ENCODE peak calls at places on chromosome 14, in four cellular contexts. J is GM23248, N is left ventricle myocardium inferior, C is H1. A is an unnamed sample. For H3K9me3, the result is how much of the 10 kb centered on the place peaks cover.

GRCh38 chr14:91059576-91060471 is 617 bp downstream of the RPS6KA5 start:
- DNase-seq in C (peak), N (no peak), J (peak), A (peak)

GRCh38 chr14:93688794-93689193 is 99.5 kb downstream of the PRIMA1 start:
- DNase-seq in J (no peak), C (no peak), N (no peak), A (no peak)

GRCh38 chr14:72924332-72924731 is 1.9 kb upstream of the DCAF4 start:
- DNase-seq in C (no peak), N (peak), J (no peak), A (no peak)

GRCh38 chr14:90409209-90409730 is 12.4 kb downstream of the CALM1 start:
- DNase-seq in N (peak), J (peak), C (no peak), A (peak)

GRCh38 chr14:81676879-81677278 is 143.2 kb upstream of the SEL1L start:
- DNase-seq in J (no peak), N (no peak), C (no peak), A (no peak)

GRCh38 chr14:21965042-21965441 is 291.4 kb upstream of the OR4E1 start:
- DNase-seq in N (no peak), J (no peak), C (no peak), A (no peak)

GRCh38 chr14:52703225-52703624 is 3.8 kb upstream of the PSMC6 start:
- DNase-seq in N (no peak), J (peak), C (no peak), A (peak)

GRCh38 chr14:100065161-100065871 is at the start of gene EVL:
- DNase-seq in C (no peak), J (no peak), N (peak), A (no peak)

GRCh38 chr14:21087294-21088091 is 11.0 kb downstream of the ZNF219 start:
- DNase-seq in N (no peak), C (no peak), J (peak), A (peak)

GRCh38 chr14:64467131-64467530 is 1.8 kb downstream of the AKAP5 start:
- DNase-seq in J (no peak), N (no peak), C (no peak), A (peak)

GRCh38 chr14:33342299-33342974 is 403.8 kb downstream of the NPAS3 start:
- DNase-seq in C (no peak), N (no peak), J (no peak), A (no peak)

GRCh38 chr14:101200008-101200649 is 296.6 kb upstream of the RTL1 start:
- DNase-seq in C (no peak), N (no peak), J (no peak), A (no peak)

GRCh38 chr14:104739026-104739425 is 13.9 kb upstream of the SIVA1 start:
- DNase-seq in C (no peak), N (no peak), J (no peak), A (no peak)

GRCh38 chr14:81164167-81164774 is 56.5 kb downstream of the GTF2A1 start:
- DNase-seq in N (no peak), C (peak), J (peak), A (peak)

GRCh38 chr14:50714452-50715073 is 46.5 kb upstream of the SAV1 start:
- DNase-seq in C (no peak), J (peak), N (no peak), A (peak)

GRCh38 chr14:44204061-44204815 is 302.8 kb downstream of the FSCB start:
- DNase-seq in J (no peak), N (no peak), C (no peak), A (no peak)

GRCh38 chr14:100726467-100726811 is 253 bp upstream of the DLK1 start:
- DNase-seq in N (no peak), J (no peak), C (no peak), A (no peak)

GRCh38 chr14:34075095-34075744 is 124.3 kb upstream of the EGLN3 start:
- DNase-seq in C (no peak), N (no peak), J (no peak), A (no peak)

GRCh38 chr14:104715416-104715815 is 8.6 kb upstream of the ADSS1 start:
- DNase-seq in N (no peak), C (no peak), J (no peak), A (no peak)

GRCh38 chr14:56118611-56119181 is 485 bp downstream of the PELI2 start:
- DNase-seq in C (no peak), N (peak), J (peak), A (peak)

GRCh38 chr14:63492391-63492790 is 50.8 kb downstream of the PPP2R5E start:
- DNase-seq in C (no peak), J (peak), N (no peak), A (peak)

GRCh38 chr14:52033131-52033642 is 35.7 kb downstream of the NID2 start:
- DNase-seq in N (no peak), J (peak), C (no peak), A (peak)

GRCh38 chr14:68042591-68043210 is 223.1 kb downstream of the RAD51B start:
- DNase-seq in C (no peak), N (no peak), J (no peak), A (no peak)

GRCh38 chr14:52551696-52552062 is 626 bp downstream of the TXNDC16 start:
- DNase-seq in C (no peak), N (no peak), J (peak), A (peak)

GRCh38 chr14:36222952-36223468 is 46.5 kb upstream of the PTCSC3 start:
- DNase-seq in J (peak), C (no peak), N (no peak), A (no peak)

GRCh38 chr14:72739446-72740405 is 154.2 kb downstream of the DPF3 start:
- DNase-seq in C (no peak), N (no peak), J (no peak), A (no peak)

GRCh38 chr14:89231426-89232113 is 185.5 kb downstream of the FOXN3 start:
- DNase-seq in C (no peak), N (no peak), J (no peak), A (no peak)

GRCh38 chr14:102325791-102326345 is 6.3 kb downstream of the ZNF839 start:
- DNase-seq in N (no peak), J (no peak), C (no peak), A (no peak)

DNA sequence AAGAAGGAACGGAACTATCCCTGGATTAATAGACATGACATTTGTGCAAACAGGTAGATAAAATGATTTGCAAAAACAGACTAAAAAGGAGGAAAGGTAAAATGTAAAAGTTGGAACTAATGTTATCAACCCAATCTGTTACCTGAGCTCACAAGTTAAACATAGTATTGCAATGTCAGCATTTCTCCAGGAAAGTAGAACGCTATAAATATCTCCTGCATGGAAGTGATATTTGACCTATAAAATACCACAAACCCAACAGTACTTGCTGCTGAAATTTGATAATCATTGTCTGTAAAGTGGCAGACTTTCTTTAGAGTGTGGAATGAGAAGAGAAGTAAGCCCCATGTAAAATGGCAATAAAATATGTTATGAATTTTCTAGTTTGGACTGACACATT is 1435.7 kb downstream of the LRFN5 start:
- DNase-seq in N (no peak), C (no peak), J (no peak), A (no peak)
- H3K9me3 ChIP-seq in N (under half), C (under half), J (under half), A (under half)

DNA sequence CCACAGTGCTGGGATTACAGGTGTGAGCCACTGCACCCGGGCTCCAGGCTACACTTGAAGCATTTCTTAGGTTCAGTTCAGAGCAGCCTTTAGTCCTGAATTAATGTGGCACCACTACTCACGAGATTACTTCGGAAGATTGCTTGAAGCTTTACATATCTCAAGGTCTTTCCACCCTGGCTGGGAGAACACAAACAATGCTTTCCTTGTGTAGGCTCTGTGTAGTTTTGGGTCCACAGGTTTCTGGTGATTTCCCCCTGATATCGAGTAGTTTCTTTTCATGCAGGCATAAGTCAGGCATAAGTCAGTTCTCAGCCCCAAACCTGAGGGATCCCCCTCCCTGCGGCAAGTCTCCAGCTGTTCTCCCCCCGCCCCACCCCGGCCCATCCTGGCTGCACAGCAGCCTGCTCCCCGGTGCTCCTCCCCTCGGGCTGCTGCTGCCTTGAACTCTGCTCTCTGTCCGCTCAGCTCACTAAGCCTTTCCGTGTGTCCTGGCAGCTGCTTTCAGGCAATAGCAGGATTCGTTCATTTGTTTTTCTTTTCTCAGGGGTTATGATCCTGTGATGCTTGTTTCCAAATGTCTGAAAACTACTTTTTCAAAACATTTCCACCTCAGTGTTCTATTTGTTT is 417.7 kb downstream of the TMEM121 start:
- DNase-seq in N (no peak), J (no peak), C (no peak), A (no peak)
- H3K9me3 ChIP-seq in N (under half), J (under half), C (half or more), A (under half)

DNA sequence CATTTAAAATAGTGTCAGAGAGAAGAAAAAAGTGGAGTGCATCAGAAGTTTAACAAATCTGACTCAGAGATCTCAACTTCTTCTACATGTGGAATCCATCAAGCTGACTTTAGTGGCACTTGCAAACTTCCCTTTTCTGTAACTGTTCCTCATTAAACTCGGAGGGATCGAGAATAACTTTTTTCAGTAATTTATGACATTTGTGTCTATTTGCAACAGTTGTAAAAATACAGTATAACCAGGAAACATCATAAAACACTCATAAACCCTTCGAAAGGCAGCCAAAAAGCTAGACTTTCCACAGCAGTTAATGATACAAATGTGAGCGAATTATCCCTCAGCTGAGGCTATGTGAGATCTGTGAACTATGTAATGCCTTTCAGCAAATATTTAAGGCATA is 1936.8 kb upstream of the SEL1L start:
- DNase-seq in J (peak), N (no peak), C (no peak), A (peak)
- H3K9me3 ChIP-seq in J (under half), N (under half), C (under half), A (under half)

DNA sequence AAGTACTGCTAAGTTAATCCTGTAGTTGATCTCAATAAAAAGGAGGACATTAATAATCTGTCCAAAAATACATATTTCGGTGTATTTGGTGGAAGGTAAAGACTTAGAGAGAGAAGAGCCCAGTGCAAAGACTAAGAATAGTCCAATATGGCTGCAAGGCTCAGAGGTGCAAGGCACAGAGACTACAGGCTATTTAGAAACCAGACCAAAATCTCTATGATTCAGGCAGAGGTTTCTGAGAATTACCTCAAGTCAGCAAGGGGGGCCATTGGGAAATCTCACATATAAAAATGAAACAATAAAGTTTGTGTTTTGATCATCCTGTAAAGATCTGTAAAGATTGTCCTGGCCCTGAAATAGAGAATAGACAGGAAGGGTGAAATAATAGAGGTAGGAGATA is 1173.0 kb downstream of the VRK1 start:
- DNase-seq in C (no peak), J (no peak), N (no peak), A (no peak)
- H3K9me3 ChIP-seq in C (under half), J (under half), N (under half), A (under half)

DNA sequence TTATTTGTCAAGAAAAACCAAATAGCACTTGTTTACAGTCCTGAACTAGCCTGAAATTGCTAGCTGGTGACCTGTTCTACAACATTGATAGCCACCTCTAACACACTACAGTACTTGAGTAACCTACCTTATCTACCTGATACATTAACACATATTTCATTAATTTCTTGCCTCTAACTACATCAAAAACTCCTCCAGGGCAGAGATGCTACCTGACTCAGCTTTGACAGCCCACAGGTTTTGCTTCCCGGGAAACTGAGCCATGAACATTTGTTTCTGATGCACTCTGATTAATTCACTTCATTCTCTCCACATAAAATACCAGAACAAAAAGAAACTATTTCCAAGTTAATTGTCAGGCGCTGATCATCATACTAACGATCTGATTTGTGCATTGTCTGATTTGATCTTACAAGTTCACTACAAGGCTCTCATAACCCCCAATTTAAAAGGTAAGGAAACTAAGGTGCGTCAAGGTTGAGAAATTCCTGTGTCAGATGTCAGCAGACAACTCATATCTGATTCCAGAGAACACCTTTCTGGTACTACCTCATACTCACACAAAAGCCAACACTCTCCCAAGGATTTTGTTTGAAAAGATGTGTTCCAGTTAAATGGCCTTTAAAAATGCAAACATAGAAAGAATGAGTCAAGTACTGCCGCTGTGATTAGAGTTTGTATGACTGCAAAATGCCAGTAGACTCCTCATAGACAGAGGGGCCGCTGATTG is 768.7 kb downstream of the BCL11B start:
- DNase-seq in J (no peak), N (no peak), C (no peak), A (no peak)
- H3K9me3 ChIP-seq in J (under half), N (under half), C (under half), A (under half)

GRCh38 chr14:106809615-106810014 is 1283.2 kb downstream of the TMEM121 start:
- DNase-seq in C (no peak), N (no peak), J (no peak), A (no peak)
- H3K9me3 ChIP-seq in C (half or more), N (under half), J (under half), A (under half)

GRCh38 chr14:30064454-30064853 is 136.8 kb upstream of the PRKD1 start:
- DNase-seq in J (peak), N (no peak), C (no peak), A (peak)
- H3K9me3 ChIP-seq in J (under half), N (under half), C (under half), A (under half)

DNA sequence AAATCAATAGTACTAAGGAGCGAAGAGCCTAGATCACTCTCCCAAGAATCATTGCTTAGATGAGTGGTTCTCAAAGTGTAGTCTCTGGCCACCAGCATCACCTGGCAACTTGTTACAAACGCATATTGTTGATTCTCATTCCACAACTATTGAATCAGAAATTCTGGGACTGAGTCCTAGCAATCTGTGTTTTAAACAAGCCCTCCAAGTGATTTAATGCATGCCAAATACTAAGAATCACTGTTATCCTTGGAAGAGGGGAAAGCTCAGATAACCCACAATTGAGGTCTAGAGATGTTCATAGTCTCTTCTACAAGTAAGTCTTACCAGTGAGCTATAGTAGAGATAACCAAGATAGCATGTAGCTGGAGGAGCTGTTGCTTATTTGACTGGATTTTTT is 666.6 kb downstream of the DIO2 start:
- DNase-seq in J (peak), N (no peak), C (no peak), A (no peak)
- H3K9me3 ChIP-seq in J (under half), N (under half), C (under half), A (under half)

DNA sequence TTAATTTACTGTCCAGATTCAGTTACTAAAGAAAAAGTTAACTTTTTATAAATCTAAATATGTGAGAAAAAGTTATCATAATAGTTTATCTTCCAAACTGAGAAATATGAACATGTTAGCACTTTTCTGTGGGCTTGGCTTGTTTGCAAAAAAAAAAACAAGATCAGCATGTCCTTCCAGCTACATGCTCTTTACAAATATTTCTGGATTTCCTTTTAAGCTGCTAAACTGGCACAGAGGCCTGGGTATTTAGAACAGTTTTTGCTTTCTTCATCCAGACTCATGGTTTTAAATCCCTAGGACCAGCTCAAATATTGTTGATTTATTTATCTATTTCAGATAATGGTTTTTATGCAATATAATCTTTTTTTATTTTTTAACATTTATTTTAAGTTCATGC is 1444.5 kb upstream of the FLRT2 start:
- DNase-seq in J (no peak), C (no peak), N (no peak), A (peak)
- H3K9me3 ChIP-seq in J (under half), C (under half), N (under half), A (under half)